ENCODE peak calls at places on chromosomes 7 and 10, in nine cellular contexts. R is pancreas, C is brain microvascular endothelial cell, S is adrenal gland, B is uterus, Z is IMR-90, U is mammary epithelial cell, A is keratinocyte, D is A549. I is an unnamed sample.

GRCh38 chr10:107656932-107657331 is 492.4 kb upstream of the SORCS1 start:
- DNase-seq in A (no peak), C (no peak), B (no peak), U (no peak), D (no peak), R (no peak), Z (no peak), S (no peak), I (no peak)

GRCh38 chr7:45686441-45687184 is 112.4 kb downstream of the ADCY1 start:
- DNase-seq in A (no peak), U (no peak), D (no peak), S (no peak), B (no peak), R (no peak), C (no peak), Z (no peak), I (no peak)

GRCh38 chr10:112956631-112957350 is 6.7 kb downstream of the TCF7L2 start:
- DNase-seq in C (no peak), Z (no peak), S (no peak), D (no peak), A (no peak), U (no peak), B (no peak), R (no peak), I (no peak)

GRCh38 chr7:150514748-150515222 is at the start of gene GIMAP7:
- DNase-seq in Z (no peak), B (no peak), R (no peak), C (no peak), D (no peak), A (no peak), S (no peak), U (no peak), I (peak; percentile 90)

GRCh38 chr10:126314848-126315247 is 73.4 kb downstream of the ADAM12 start:
- DNase-seq in B (no peak), Z (no peak), R (no peak), A (no peak), U (no peak), D (no peak), S (no peak), C (no peak), I (no peak)

GRCh38 chr10:47402681-47403301 is 18.7 kb upstream of the ZNF488 start:
- DNase-seq in C (peak; percentile 81), Z (peak; percentile 88), B (peak; percentile 51), D (peak; percentile 78), S (peak; percentile 75), U (peak; percentile 50), R (peak; percentile 28), A (peak; percentile 74), I (no peak)

GRCh38 chr10:73060738-73061635 is 35.7 kb downstream of the P4HA1 start:
- DNase-seq in D (peak; percentile 47), S (no peak), U (peak; percentile 37), A (peak; percentile 21), C (no peak), B (no peak), R (no peak), Z (peak; percentile 8), I (peak; percentile 63)

GRCh38 chr7:30780909-30781308 is 9.7 kb downstream of the MINDY4 start:
- DNase-seq in B (no peak), C (no peak), R (no peak), D (no peak), S (no peak), U (no peak), Z (no peak), A (no peak), I (no peak)

GRCh38 chr10:93006435-93007039 is 54.1 kb upstream of the CYP26C1 start:
- DNase-seq in D (peak; percentile 60), R (no peak), A (no peak), Z (peak; percentile 75), U (peak; percentile 35), C (peak; percentile 45), B (no peak), S (no peak), I (no peak)

DNA sequence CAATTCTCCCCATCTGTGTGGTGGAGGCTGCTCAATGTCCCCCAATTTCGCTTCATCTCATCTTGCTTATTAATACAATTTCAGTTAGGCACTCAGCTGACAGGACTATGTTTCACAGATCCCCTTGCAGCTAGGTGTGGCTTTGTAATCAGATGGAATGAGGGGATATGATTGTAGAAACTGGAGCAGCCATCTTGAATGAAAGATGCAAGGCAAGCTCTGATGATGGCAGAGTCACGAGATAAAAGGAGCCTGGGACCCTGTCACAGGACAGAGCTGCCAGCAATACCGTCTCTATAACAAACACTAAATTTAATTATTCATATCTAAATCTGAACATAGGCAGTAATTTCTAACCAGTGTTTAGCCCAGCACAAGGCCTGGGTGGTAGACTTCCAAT is 991 bp upstream of the DLD start:
- DNase-seq in D (no peak), Z (no peak), R (no peak), C (no peak), A (no peak), S (no peak), B (no peak), U (no peak), I (no peak)
- H3K4me3 ChIP-seq in D (no peak overlapping the region), Z (no peak overlapping the region), R (no peak overlapping the region), C (no peak overlapping the region), A (no peak overlapping the region), S (no peak overlapping the region), B (no peak overlapping the region), U (no peak overlapping the region), I (peak overlapping the region; percentile 90)

GRCh38 chr7:98866765-98867164 is 3.0 kb downstream of the TMEM130 start:
- DNase-seq in C (no peak), B (no peak), S (no peak), A (no peak), Z (no peak), R (no peak), D (no peak), U (no peak), I (no peak)

GRCh38 chr7:98863601-98864000 is 6.2 kb downstream of the TMEM130 start:
- DNase-seq in Z (no peak), B (no peak), A (no peak), C (no peak), R (no peak), U (no peak), D (no peak), S (no peak), I (no peak)

GRCh38 chr7:98862716-98863420 is 6.9 kb downstream of the TMEM130 start:
- DNase-seq in U (no peak), B (no peak), S (no peak), C (no peak), R (no peak), A (no peak), Z (no peak), D (no peak), I (no peak)

GRCh38 chr7:98866341-98866740 is 3.5 kb downstream of the TMEM130 start:
- DNase-seq in R (no peak), A (no peak), Z (no peak), D (no peak), B (no peak), S (no peak), U (no peak), C (no peak), I (no peak)

DNA sequence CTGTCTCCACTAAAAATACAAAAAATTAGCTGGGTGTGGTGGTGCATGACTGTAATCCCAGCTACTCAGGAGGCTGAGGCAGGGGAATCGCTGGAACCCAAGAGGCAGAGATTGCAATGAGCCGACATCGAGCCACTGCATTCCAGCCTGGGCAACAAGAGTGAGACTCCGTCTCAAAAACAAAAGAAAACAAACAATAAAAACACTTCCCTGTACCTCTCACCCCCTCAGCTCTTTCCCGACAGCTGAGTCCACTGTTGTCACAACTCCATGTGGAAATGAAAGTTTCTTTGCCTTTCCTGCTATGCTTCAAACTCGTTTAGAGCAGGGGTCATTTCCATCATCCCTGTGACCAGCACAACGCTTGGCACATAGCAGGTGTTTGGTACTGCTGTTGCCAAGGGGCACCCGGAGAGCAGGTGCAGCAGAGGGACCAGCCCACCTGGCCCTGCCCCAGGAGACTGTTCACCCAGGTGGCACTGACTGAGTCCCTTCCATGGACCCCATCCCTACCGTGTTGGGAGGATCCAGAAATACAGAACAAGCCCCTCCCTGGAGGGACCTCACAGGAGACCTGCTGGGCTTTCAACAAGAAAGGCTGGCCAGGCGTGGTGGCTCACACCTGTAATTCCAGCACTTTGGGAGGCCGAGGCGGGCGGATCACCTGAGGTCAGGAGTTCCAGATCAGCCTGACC is 4.9 kb downstream of the TMEM130 start:
- DNase-seq in S (no peak), A (no peak), D (no peak), R (no peak), Z (no peak), U (no peak), B (no peak), C (no peak), I (no peak)
- H3K27ac ChIP-seq in S (no peak overlapping the region), A (no peak overlapping the region), D (no peak overlapping the region), R (no peak overlapping the region), Z (no peak overlapping the region), U (no peak overlapping the region), B (no peak overlapping the region), C (no peak overlapping the region), I (no peak overlapping the region)

GRCh38 chr7:44121761-44122420 is 1.5 kb downstream of the POLD2 start:
- DNase-seq in B (no peak), S (no peak), Z (no peak), C (no peak), U (no peak), R (no peak), A (no peak), D (no peak), I (no peak)
- H3K4me3 ChIP-seq in B (no peak overlapping the region), S (no peak overlapping the region), Z (no peak overlapping the region), C (no peak overlapping the region), U (peak overlapping the region; percentile 84), R (no peak overlapping the region), A (no peak overlapping the region), D (peak overlapping the region; percentile 82), I (no peak overlapping the region)

DNA sequence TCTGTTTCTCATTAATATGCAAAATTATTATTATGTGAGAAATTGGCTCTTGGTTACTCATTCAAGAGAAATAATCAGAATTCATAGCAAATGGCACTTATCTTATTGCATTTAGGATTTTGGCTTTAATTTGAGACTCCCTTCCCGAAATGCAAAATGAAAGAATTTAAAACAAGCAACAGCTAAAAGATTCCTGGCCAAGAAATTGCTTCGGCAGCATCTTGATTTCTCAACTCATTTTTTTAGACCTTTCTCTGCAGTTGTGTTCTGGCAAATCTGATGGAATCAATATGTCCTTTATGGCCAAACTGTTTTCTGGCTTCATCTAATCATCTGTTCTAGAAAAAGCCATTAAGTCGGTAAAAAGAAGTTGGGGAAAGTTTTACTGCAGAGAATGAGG is 172.2 kb downstream of the SLC16A9 start:
- DNase-seq in R (no peak), D (no peak), A (no peak), S (no peak), C (no peak), U (no peak), Z (no peak), B (no peak), I (no peak)
- H3K27ac ChIP-seq in R (no peak overlapping the region), D (no peak overlapping the region), A (no peak overlapping the region), S (no peak overlapping the region), C (no peak overlapping the region), U (no peak overlapping the region), Z (no peak overlapping the region), B (peak overlapping the region; percentile 72), I (no peak overlapping the region)